ENCODE peak calls at places on chromosomes 4 and X, in nine cellular contexts. One of them, this sample, is unnamed. For H3K36me3, the result is how much of the 10 kb centered on the place peaks cover.

GRCh38 chr4:39883645-39884044 is 94.1 kb downstream of the PDS5A start:
- DNase-seq in left ventricle myocardium inferior: no peak
- DNase-seq in OCI-LY7: no peak
- DNase-seq in right lobe of liver: no peak
- DNase-seq in GM23248: peak
- DNase-seq in thoracic aorta: no peak
- DNase-seq in heart left ventricle: no peak
- DNase-seq in mucosa of descending colon: no peak
- DNase-seq in bronchial epithelial cell: peak
- DNase-seq in this sample: no peak

GRCh38 chr4:23923840-23924239 is 34.0 kb upstream of the PPARGC1A start:
- DNase-seq in heart left ventricle: no peak
- DNase-seq in mucosa of descending colon: no peak
- DNase-seq in bronchial epithelial cell: no peak
- DNase-seq in right lobe of liver: no peak
- DNase-seq in thoracic aorta: no peak
- DNase-seq in left ventricle myocardium inferior: no peak
- DNase-seq in GM23248: no peak
- DNase-seq in OCI-LY7: no peak
- DNase-seq in this sample: no peak

GRCh38 chr4:64538219-64538618 is 129.0 kb upstream of the TECRL start:
- DNase-seq in left ventricle myocardium inferior: no peak
- DNase-seq in bronchial epithelial cell: no peak
- DNase-seq in thoracic aorta: no peak
- DNase-seq in GM23248: no peak
- DNase-seq in right lobe of liver: no peak
- DNase-seq in mucosa of descending colon: no peak
- DNase-seq in OCI-LY7: no peak
- DNase-seq in heart left ventricle: no peak
- DNase-seq in this sample: no peak

GRCh38 chr4:180695851-180696250 is 1547.4 kb upstream of the TENM3 start:
- DNase-seq in bronchial epithelial cell: peak
- DNase-seq in GM23248: peak
- DNase-seq in thoracic aorta: no peak
- DNase-seq in heart left ventricle: no peak
- DNase-seq in OCI-LY7: no peak
- DNase-seq in mucosa of descending colon: no peak
- DNase-seq in left ventricle myocardium inferior: no peak
- DNase-seq in right lobe of liver: no peak
- DNase-seq in this sample: no peak

GRCh38 chr4:184315675-184316359 is 98.1 kb upstream of the ENPP6 start:
- DNase-seq in GM23248: no peak
- DNase-seq in OCI-LY7: no peak
- DNase-seq in mucosa of descending colon: no peak
- DNase-seq in thoracic aorta: no peak
- DNase-seq in left ventricle myocardium inferior: no peak
- DNase-seq in bronchial epithelial cell: no peak
- DNase-seq in heart left ventricle: no peak
- DNase-seq in right lobe of liver: peak
- DNase-seq in this sample: no peak

GRCh38 chrX:119071381-119071780 is 1.4 kb upstream of the CT47C1 start:
- DNase-seq in mucosa of descending colon: no peak
- DNase-seq in GM23248: no peak
- DNase-seq in left ventricle myocardium inferior: no peak
- DNase-seq in right lobe of liver: no peak
- DNase-seq in OCI-LY7: peak
- DNase-seq in thoracic aorta: no peak
- DNase-seq in bronchial epithelial cell: no peak
- DNase-seq in heart left ventricle: no peak
- DNase-seq in this sample: no peak

GRCh38 chrX:103722505-103722904 is 11.8 kb downstream of the TMEM31 start:
- DNase-seq in thoracic aorta: no peak
- DNase-seq in GM23248: peak
- DNase-seq in left ventricle myocardium inferior: peak
- DNase-seq in mucosa of descending colon: no peak
- DNase-seq in right lobe of liver: no peak
- DNase-seq in heart left ventricle: no peak
- DNase-seq in OCI-LY7: no peak
- DNase-seq in bronchial epithelial cell: peak
- DNase-seq in this sample: peak

GRCh38 chr4:33071552-33071951 is 2351.4 kb downstream of the PCDH7 start:
- DNase-seq in right lobe of liver: no peak
- DNase-seq in OCI-LY7: no peak
- DNase-seq in left ventricle myocardium inferior: no peak
- DNase-seq in mucosa of descending colon: no peak
- DNase-seq in thoracic aorta: no peak
- DNase-seq in heart left ventricle: no peak
- DNase-seq in bronchial epithelial cell: no peak
- DNase-seq in GM23248: peak
- DNase-seq in this sample: no peak

GRCh38 chr4:138053601-138054322 is 188.4 kb downstream of the SLC7A11 start:
- DNase-seq in OCI-LY7: no peak
- DNase-seq in left ventricle myocardium inferior: no peak
- DNase-seq in heart left ventricle: no peak
- DNase-seq in thoracic aorta: peak
- DNase-seq in right lobe of liver: no peak
- DNase-seq in bronchial epithelial cell: peak
- DNase-seq in GM23248: peak
- DNase-seq in mucosa of descending colon: no peak
- DNase-seq in this sample: peak

GRCh38 chr4:1983846-1984405 is 24.8 kb downstream of the NELFA start:
- DNase-seq in heart left ventricle: peak
- DNase-seq in bronchial epithelial cell: no peak
- DNase-seq in thoracic aorta: no peak
- DNase-seq in right lobe of liver: no peak
- DNase-seq in OCI-LY7: no peak
- DNase-seq in mucosa of descending colon: no peak
- DNase-seq in left ventricle myocardium inferior: peak
- DNase-seq in GM23248: no peak
- DNase-seq in this sample: no peak
- H3K36me3 ChIP-seq in heart left ventricle: half or more
- H3K36me3 ChIP-seq in bronchial epithelial cell: under half
- H3K36me3 ChIP-seq in thoracic aorta: half or more
- H3K36me3 ChIP-seq in right lobe of liver: under half
- H3K36me3 ChIP-seq in OCI-LY7: half or more
- H3K36me3 ChIP-seq in mucosa of descending colon: under half
- H3K36me3 ChIP-seq in left ventricle myocardium inferior: half or more
- H3K36me3 ChIP-seq in GM23248: under half
- H3K36me3 ChIP-seq in this sample: under half

DNA sequence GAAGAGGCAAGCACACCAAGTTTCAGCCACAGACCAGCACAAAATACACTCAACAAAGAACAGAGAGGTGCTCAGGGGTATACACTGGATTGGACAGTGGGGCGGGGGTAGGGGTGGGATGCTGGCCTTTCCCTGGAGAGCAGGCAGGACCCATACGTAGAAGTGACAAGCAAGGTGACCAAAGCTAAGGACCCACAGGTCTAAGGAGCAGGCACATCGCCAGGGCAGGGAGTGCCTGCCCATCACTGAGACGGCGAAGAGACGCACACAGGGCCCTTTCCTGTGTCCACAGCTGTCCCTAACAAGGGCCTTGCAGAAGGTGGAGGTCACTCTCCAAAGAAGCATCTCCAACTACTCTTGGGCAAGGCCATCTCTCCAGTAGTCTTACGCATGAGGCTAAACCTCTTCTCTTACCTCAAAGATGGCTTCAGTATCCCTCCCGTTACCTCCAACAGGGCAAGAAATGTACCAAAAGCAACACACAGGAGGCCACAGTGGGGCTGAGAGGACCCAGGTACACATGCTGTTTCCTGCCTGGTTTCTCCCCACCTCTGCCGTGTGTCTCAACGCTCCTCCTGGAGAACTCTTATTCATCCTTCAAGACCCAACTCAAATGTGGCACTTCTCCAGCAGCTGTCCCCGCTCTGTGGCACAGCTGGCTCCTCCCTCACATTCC is 6.5 kb downstream of the WDR1 start:
- DNase-seq in right lobe of liver: no peak
- DNase-seq in mucosa of descending colon: peak
- DNase-seq in bronchial epithelial cell: no peak
- DNase-seq in GM23248: no peak
- DNase-seq in left ventricle myocardium inferior: no peak
- DNase-seq in heart left ventricle: no peak
- DNase-seq in thoracic aorta: no peak
- DNase-seq in OCI-LY7: no peak
- DNase-seq in this sample: no peak
- H3K36me3 ChIP-seq in right lobe of liver: under half
- H3K36me3 ChIP-seq in mucosa of descending colon: under half
- H3K36me3 ChIP-seq in bronchial epithelial cell: under half
- H3K36me3 ChIP-seq in GM23248: under half
- H3K36me3 ChIP-seq in left ventricle myocardium inferior: half or more
- H3K36me3 ChIP-seq in heart left ventricle: half or more
- H3K36me3 ChIP-seq in thoracic aorta: under half
- H3K36me3 ChIP-seq in OCI-LY7: half or more
- H3K36me3 ChIP-seq in this sample: under half

DNA sequence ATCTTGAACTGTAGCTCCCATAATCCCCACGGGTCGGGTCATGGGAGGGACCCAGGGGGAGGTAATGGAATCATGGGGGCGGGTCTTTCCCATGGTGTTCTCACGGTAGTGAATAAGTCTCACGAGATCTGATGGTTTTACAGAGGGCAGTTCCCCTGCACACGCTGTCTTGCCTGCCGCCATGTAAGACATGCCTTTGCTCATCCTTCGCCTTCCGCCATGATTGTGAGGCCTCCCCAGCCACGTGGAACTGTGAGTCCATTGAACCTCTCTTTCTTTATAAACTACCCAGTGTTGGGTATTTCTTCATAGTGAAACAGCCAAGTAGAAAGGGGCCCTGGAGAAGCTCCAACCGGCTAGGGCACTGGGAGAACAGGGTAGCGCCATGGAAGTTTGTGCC is 12.3 kb downstream of the CTAG1A start:
- DNase-seq in mucosa of descending colon: no peak
- DNase-seq in OCI-LY7: no peak
- DNase-seq in GM23248: no peak
- DNase-seq in thoracic aorta: no peak
- DNase-seq in left ventricle myocardium inferior: no peak
- DNase-seq in right lobe of liver: no peak
- DNase-seq in bronchial epithelial cell: no peak
- DNase-seq in heart left ventricle: no peak
- DNase-seq in this sample: no peak
- H3K36me3 ChIP-seq in mucosa of descending colon: under half
- H3K36me3 ChIP-seq in OCI-LY7: under half
- H3K36me3 ChIP-seq in GM23248: under half
- H3K36me3 ChIP-seq in thoracic aorta: under half
- H3K36me3 ChIP-seq in left ventricle myocardium inferior: under half
- H3K36me3 ChIP-seq in right lobe of liver: under half
- H3K36me3 ChIP-seq in bronchial epithelial cell: under half
- H3K36me3 ChIP-seq in heart left ventricle: under half
- H3K36me3 ChIP-seq in this sample: under half

GRCh38 chr4:121684016-121684415 is 12.8 kb downstream of the ANXA5 start:
- DNase-seq in thoracic aorta: no peak
- DNase-seq in OCI-LY7: no peak
- DNase-seq in mucosa of descending colon: no peak
- DNase-seq in bronchial epithelial cell: no peak
- DNase-seq in right lobe of liver: no peak
- DNase-seq in GM23248: no peak
- DNase-seq in heart left ventricle: no peak
- DNase-seq in left ventricle myocardium inferior: no peak
- DNase-seq in this sample: no peak
- H3K36me3 ChIP-seq in thoracic aorta: under half
- H3K36me3 ChIP-seq in OCI-LY7: under half
- H3K36me3 ChIP-seq in mucosa of descending colon: under half
- H3K36me3 ChIP-seq in bronchial epithelial cell: under half
- H3K36me3 ChIP-seq in right lobe of liver: under half
- H3K36me3 ChIP-seq in GM23248: half or more
- H3K36me3 ChIP-seq in heart left ventricle: half or more
- H3K36me3 ChIP-seq in left ventricle myocardium inferior: half or more
- H3K36me3 ChIP-seq in this sample: under half

GRCh38 chr4:56475917-56476316 is 8.5 kb downstream of the SRP72 start:
- DNase-seq in thoracic aorta: no peak
- DNase-seq in GM23248: no peak
- DNase-seq in mucosa of descending colon: no peak
- DNase-seq in bronchial epithelial cell: no peak
- DNase-seq in right lobe of liver: no peak
- DNase-seq in heart left ventricle: no peak
- DNase-seq in left ventricle myocardium inferior: no peak
- DNase-seq in OCI-LY7: peak
- DNase-seq in this sample: no peak

GRCh38 chr4:56480691-56481090 is 13.3 kb downstream of the SRP72 start:
- DNase-seq in OCI-LY7: no peak
- DNase-seq in right lobe of liver: no peak
- DNase-seq in mucosa of descending colon: no peak
- DNase-seq in GM23248: no peak
- DNase-seq in left ventricle myocardium inferior: no peak
- DNase-seq in heart left ventricle: no peak
- DNase-seq in bronchial epithelial cell: no peak
- DNase-seq in thoracic aorta: no peak
- DNase-seq in this sample: no peak

DNA sequence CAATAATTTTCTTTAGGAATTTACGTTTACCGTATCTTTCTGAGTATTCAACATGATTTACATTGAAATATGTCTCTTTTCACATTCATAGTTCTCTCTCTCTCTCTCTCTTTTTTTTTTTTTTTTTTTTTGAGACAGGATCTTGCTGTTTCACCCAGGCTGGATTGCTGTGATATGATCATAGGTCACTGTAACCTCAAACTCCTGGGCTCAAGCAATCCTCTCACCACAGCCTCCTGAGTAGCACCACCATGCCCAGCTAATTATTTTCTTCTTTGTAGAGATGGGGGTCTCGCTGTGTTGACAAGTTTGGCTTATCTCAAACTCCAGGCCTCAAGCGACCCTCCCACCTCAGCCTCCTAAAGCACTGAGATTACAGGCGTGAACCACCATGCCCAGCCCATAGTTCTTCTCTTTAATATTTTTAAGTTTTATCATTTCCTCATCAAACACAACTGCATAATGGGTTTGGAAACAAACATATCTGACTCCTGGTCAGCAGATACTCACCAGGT is 9.8 kb downstream of the SRP72 start:
- DNase-seq in mucosa of descending colon: no peak
- DNase-seq in left ventricle myocardium inferior: no peak
- DNase-seq in bronchial epithelial cell: no peak
- DNase-seq in OCI-LY7: no peak
- DNase-seq in thoracic aorta: no peak
- DNase-seq in right lobe of liver: no peak
- DNase-seq in GM23248: no peak
- DNase-seq in heart left ventricle: no peak
- DNase-seq in this sample: no peak
- H3K36me3 ChIP-seq in mucosa of descending colon: under half
- H3K36me3 ChIP-seq in left ventricle myocardium inferior: half or more
- H3K36me3 ChIP-seq in bronchial epithelial cell: under half
- H3K36me3 ChIP-seq in OCI-LY7: half or more
- H3K36me3 ChIP-seq in thoracic aorta: half or more
- H3K36me3 ChIP-seq in right lobe of liver: under half
- H3K36me3 ChIP-seq in GM23248: half or more
- H3K36me3 ChIP-seq in heart left ventricle: half or more
- H3K36me3 ChIP-seq in this sample: under half